ENCODE peak calls at places on chromosomes 1 and 21, in seven cellular contexts. One of them, this sample, is unnamed.

GRCh38 chr1:215146252-215146975 is 63.9 kb downstream of the KCNK2 start:
- DNase-seq in HL-60: peak
- DNase-seq in A549: peak
- DNase-seq in H9: no peak
- DNase-seq in mammary epithelial cell: peak
- DNase-seq in OCI-LY7: no peak
- DNase-seq in vagina: no peak
- DNase-seq in this sample: no peak

GRCh38 chr1:55444660-55445059 is 229.5 kb upstream of the USP24 start:
- DNase-seq in A549: no peak
- DNase-seq in mammary epithelial cell: no peak
- DNase-seq in H9: no peak
- DNase-seq in OCI-LY7: no peak
- DNase-seq in vagina: no peak
- DNase-seq in HL-60: no peak
- DNase-seq in this sample: no peak

GRCh38 chr1:38578444-38578951 is 281.1 kb downstream of the RRAGC start:
- DNase-seq in HL-60: no peak
- DNase-seq in A549: no peak
- DNase-seq in vagina: no peak
- DNase-seq in OCI-LY7: no peak
- DNase-seq in mammary epithelial cell: no peak
- DNase-seq in H9: peak
- DNase-seq in this sample: no peak

GRCh38 chr1:77394166-77394565 is 112.3 kb downstream of the AK5 start:
- DNase-seq in OCI-LY7: no peak
- DNase-seq in H9: no peak
- DNase-seq in vagina: no peak
- DNase-seq in HL-60: no peak
- DNase-seq in mammary epithelial cell: peak
- DNase-seq in A549: peak
- DNase-seq in this sample: no peak

GRCh38 chr1:6082430-6082971 is 36.8 kb downstream of the KCNAB2 start:
- DNase-seq in H9: no peak
- DNase-seq in A549: no peak
- DNase-seq in vagina: no peak
- DNase-seq in OCI-LY7: no peak
- DNase-seq in mammary epithelial cell: no peak
- DNase-seq in HL-60: no peak
- DNase-seq in this sample: no peak

GRCh38 chr1:202815120-202815519 is 4.4 kb downstream of the PCAT6 start:
- DNase-seq in A549: no peak
- DNase-seq in H9: no peak
- DNase-seq in HL-60: no peak
- DNase-seq in mammary epithelial cell: no peak
- DNase-seq in OCI-LY7: no peak
- DNase-seq in vagina: no peak
- DNase-seq in this sample: no peak

GRCh38 chr1:231628207-231628876 is 1.8 kb downstream of the DISC1 start:
- DNase-seq in H9: no peak
- DNase-seq in OCI-LY7: no peak
- DNase-seq in mammary epithelial cell: no peak
- DNase-seq in HL-60: no peak
- DNase-seq in vagina: no peak
- DNase-seq in A549: no peak
- DNase-seq in this sample: no peak

GRCh38 chr1:177943999-177944672 is 25.7 kb downstream of the SEC16B start:
- DNase-seq in vagina: no peak
- DNase-seq in OCI-LY7: no peak
- DNase-seq in H9: no peak
- DNase-seq in HL-60: no peak
- DNase-seq in mammary epithelial cell: no peak
- DNase-seq in A549: no peak
- DNase-seq in this sample: no peak

GRCh38 chr1:181986907-181987305 is 74.6 kb downstream of the ZNF648 start:
- DNase-seq in A549: no peak
- DNase-seq in mammary epithelial cell: no peak
- DNase-seq in HL-60: no peak
- DNase-seq in H9: no peak
- DNase-seq in OCI-LY7: no peak
- DNase-seq in vagina: no peak
- DNase-seq in this sample: no peak
- H3K27ac ChIP-seq in A549: no peak
- H3K27ac ChIP-seq in mammary epithelial cell: no peak
- H3K27ac ChIP-seq in HL-60: no peak
- H3K27ac ChIP-seq in H9: no peak
- H3K27ac ChIP-seq in OCI-LY7: no peak
- H3K27ac ChIP-seq in vagina: no peak
- H3K27ac ChIP-seq in this sample: no peak

GRCh38 chr1:201739054-201739453 is 89.9 kb upstream of the IPO9 start:
- DNase-seq in HL-60: no peak
- DNase-seq in H9: no peak
- DNase-seq in mammary epithelial cell: no peak
- DNase-seq in vagina: no peak
- DNase-seq in OCI-LY7: no peak
- DNase-seq in A549: no peak
- DNase-seq in this sample: no peak
- H3K27ac ChIP-seq in HL-60: no peak
- H3K27ac ChIP-seq in H9: no peak
- H3K27ac ChIP-seq in mammary epithelial cell: peak
- H3K27ac ChIP-seq in vagina: peak
- H3K27ac ChIP-seq in OCI-LY7: no peak
- H3K27ac ChIP-seq in A549: no peak
- H3K27ac ChIP-seq in this sample: peak

GRCh38 chr1:155193275-155193990 is 14.3 kb downstream of the THBS3 start:
- DNase-seq in mammary epithelial cell: peak
- DNase-seq in A549: peak
- DNase-seq in OCI-LY7: peak
- DNase-seq in H9: peak
- DNase-seq in HL-60: peak
- DNase-seq in vagina: no peak
- DNase-seq in this sample: peak

GRCh38 chr1:155197901-155198546 is 9.7 kb downstream of the THBS3 start:
- DNase-seq in vagina: no peak
- DNase-seq in OCI-LY7: no peak
- DNase-seq in HL-60: no peak
- DNase-seq in mammary epithelial cell: no peak
- DNase-seq in H9: no peak
- DNase-seq in A549: no peak
- DNase-seq in this sample: no peak

GRCh38 chr1:155196893-155197638 is 10.6 kb downstream of the THBS3 start:
- DNase-seq in HL-60: no peak
- DNase-seq in vagina: no peak
- DNase-seq in A549: no peak
- DNase-seq in H9: no peak
- DNase-seq in OCI-LY7: no peak
- DNase-seq in mammary epithelial cell: no peak
- DNase-seq in this sample: no peak

GRCh38 chr1:155196103-155196892 is 11.4 kb downstream of the THBS3 start:
- DNase-seq in vagina: no peak
- DNase-seq in HL-60: no peak
- DNase-seq in mammary epithelial cell: no peak
- DNase-seq in OCI-LY7: no peak
- DNase-seq in H9: peak
- DNase-seq in A549: no peak
- DNase-seq in this sample: no peak

GRCh38 chr1:155195201-155196102 is 12.2 kb downstream of the THBS3 start:
- DNase-seq in mammary epithelial cell: peak
- DNase-seq in vagina: no peak
- DNase-seq in OCI-LY7: no peak
- DNase-seq in A549: no peak
- DNase-seq in HL-60: no peak
- DNase-seq in H9: no peak
- DNase-seq in this sample: no peak
- H3K27ac ChIP-seq in mammary epithelial cell: no peak
- H3K27ac ChIP-seq in vagina: peak
- H3K27ac ChIP-seq in OCI-LY7: no peak
- H3K27ac ChIP-seq in A549: peak
- H3K27ac ChIP-seq in HL-60: no peak
- H3K27ac ChIP-seq in H9: peak
- H3K27ac ChIP-seq in this sample: no peak

DNA sequence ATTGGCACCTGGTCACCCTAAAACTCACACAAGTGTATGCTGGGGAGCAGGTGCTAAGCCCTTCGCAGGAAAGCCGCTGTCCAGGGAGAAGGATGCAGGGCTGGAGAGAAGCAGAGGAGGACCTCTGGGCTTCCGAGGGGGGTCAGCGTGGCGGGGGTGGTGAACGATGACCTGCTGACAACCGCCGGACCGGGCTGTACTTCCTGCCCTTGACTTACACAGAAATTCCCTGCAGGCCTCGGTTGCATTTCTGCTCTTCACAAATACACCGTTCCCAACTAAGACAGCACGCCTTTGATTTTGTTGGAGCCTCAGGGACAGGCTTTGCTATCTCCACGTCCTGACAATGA is 37.6 kb downstream of the SLC2A7 start:
- DNase-seq in A549: no peak
- DNase-seq in H9: no peak
- DNase-seq in OCI-LY7: no peak
- DNase-seq in vagina: no peak
- DNase-seq in HL-60: no peak
- DNase-seq in mammary epithelial cell: no peak
- DNase-seq in this sample: no peak
- H3K27ac ChIP-seq in A549: no peak
- H3K27ac ChIP-seq in H9: no peak
- H3K27ac ChIP-seq in OCI-LY7: no peak
- H3K27ac ChIP-seq in vagina: no peak
- H3K27ac ChIP-seq in HL-60: no peak
- H3K27ac ChIP-seq in mammary epithelial cell: no peak
- H3K27ac ChIP-seq in this sample: no peak

GRCh38 chr21:37398697-37399096 is 32.1 kb downstream of the DYRK1A start:
- DNase-seq in HL-60: no peak
- DNase-seq in A549: no peak
- DNase-seq in vagina: no peak
- DNase-seq in OCI-LY7: no peak
- DNase-seq in mammary epithelial cell: no peak
- DNase-seq in H9: no peak
- DNase-seq in this sample: no peak

GRCh38 chr21:37396855-37397254 is 30.3 kb downstream of the DYRK1A start:
- DNase-seq in A549: no peak
- DNase-seq in H9: no peak
- DNase-seq in HL-60: no peak
- DNase-seq in mammary epithelial cell: no peak
- DNase-seq in vagina: no peak
- DNase-seq in OCI-LY7: no peak
- DNase-seq in this sample: no peak

GRCh38 chr21:37407719-37408455 is 41.3 kb downstream of the DYRK1A start:
- DNase-seq in OCI-LY7: no peak
- DNase-seq in A549: no peak
- DNase-seq in vagina: no peak
- DNase-seq in mammary epithelial cell: peak
- DNase-seq in HL-60: no peak
- DNase-seq in H9: no peak
- DNase-seq in this sample: no peak

GRCh38 chr21:37405629-37406028 is 39.1 kb downstream of the DYRK1A start:
- DNase-seq in mammary epithelial cell: no peak
- DNase-seq in H9: no peak
- DNase-seq in OCI-LY7: no peak
- DNase-seq in A549: no peak
- DNase-seq in HL-60: no peak
- DNase-seq in vagina: no peak
- DNase-seq in this sample: no peak

GRCh38 chr21:37402251-37402867 is 35.8 kb downstream of the DYRK1A start:
- DNase-seq in mammary epithelial cell: no peak
- DNase-seq in OCI-LY7: no peak
- DNase-seq in vagina: no peak
- DNase-seq in A549: no peak
- DNase-seq in HL-60: no peak
- DNase-seq in H9: no peak
- DNase-seq in this sample: no peak
- H3K27ac ChIP-seq in mammary epithelial cell: no peak
- H3K27ac ChIP-seq in OCI-LY7: no peak
- H3K27ac ChIP-seq in vagina: no peak
- H3K27ac ChIP-seq in A549: no peak
- H3K27ac ChIP-seq in HL-60: no peak
- H3K27ac ChIP-seq in H9: no peak
- H3K27ac ChIP-seq in this sample: no peak

DNA sequence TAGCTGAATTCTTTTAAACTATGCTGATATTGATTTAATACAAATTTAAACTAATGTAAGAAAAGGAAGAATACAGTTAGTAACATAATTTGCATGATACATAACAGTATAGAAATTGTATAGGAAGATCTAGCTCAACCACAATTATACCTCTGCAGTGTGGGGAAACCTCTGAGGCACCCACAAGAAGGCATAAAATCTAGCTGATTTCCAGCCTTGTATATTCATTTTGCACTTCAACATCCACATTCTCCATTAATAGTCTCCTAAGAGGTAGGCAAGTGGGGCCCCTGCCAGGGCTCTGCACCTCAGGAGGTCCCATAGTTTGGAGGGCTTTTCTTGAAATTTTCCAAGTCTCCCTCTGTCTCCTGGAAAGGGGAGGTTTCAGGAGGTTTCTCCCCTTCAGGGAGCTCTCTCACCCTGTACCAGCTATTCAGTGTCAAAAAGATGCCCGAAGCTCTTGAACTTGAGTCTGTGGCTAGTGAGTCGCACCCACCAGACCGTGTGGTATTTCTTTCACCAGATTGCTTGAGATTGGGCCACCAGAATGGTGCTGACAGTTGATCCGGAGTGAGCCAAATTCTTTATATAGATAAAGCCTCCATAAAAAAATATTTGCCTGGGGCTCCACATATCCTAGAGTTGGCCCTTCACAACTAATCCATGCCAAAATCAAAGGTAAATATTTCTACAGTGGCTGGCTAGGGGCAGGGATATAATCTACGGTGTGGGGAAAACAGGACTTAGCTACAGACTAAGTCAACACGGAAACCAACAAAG is 108.2 kb downstream of the TIAM1 start:
- DNase-seq in OCI-LY7: no peak
- DNase-seq in HL-60: no peak
- DNase-seq in vagina: no peak
- DNase-seq in A549: no peak
- DNase-seq in H9: no peak
- DNase-seq in mammary epithelial cell: peak
- DNase-seq in this sample: peak
- H3K27ac ChIP-seq in OCI-LY7: no peak
- H3K27ac ChIP-seq in HL-60: no peak
- H3K27ac ChIP-seq in vagina: no peak
- H3K27ac ChIP-seq in A549: no peak
- H3K27ac ChIP-seq in H9: no peak
- H3K27ac ChIP-seq in mammary epithelial cell: no peak
- H3K27ac ChIP-seq in this sample: no peak